ENCODE peak calls at places on chromosomes 11 and 22, in ten cellular contexts. One of them, this sample, is unnamed.

GRCh38 chr11:43922974-43923326 is 19.5 kb upstream of the C11orf96 start:
- DNase-seq in stimulated activated CD8-positive, alpha-beta memory T cell treated with anti-CD3 and anti-CD28 coated beads, Interleukin-4, amount 100 ng/mL, for 24 hours: no peak
- DNase-seq in stimulated activated CD4-positive, alpha-beta T cell treated with anti-CD3 and anti-CD28 coated beads, TNF-alpha, amount 100 ng/mL, for 48 hours: no peak
- DNase-seq in pulmonary artery endothelial cell: no peak
- DNase-seq in HTR-8/SVneo: no peak
- DNase-seq in H7: no peak
- DNase-seq in CD4-positive, alpha-beta memory T cell: no peak
- DNase-seq in activated naive CD4-positive, alpha-beta T cell treated with anti-CD3 and anti-CD28 coated beads for 36 hours: no peak
- DNase-seq in KBM-7: no peak
- DNase-seq in effector memory CD4-positive, alpha-beta T cell: no peak
- DNase-seq in this sample: no peak

GRCh38 chr11:111445586-111445985 is 66.5 kb upstream of the POU2AF1 start:
- DNase-seq in stimulated activated CD8-positive, alpha-beta memory T cell treated with anti-CD3 and anti-CD28 coated beads, Interleukin-4, amount 100 ng/mL, for 24 hours: no peak
- DNase-seq in stimulated activated CD4-positive, alpha-beta T cell treated with anti-CD3 and anti-CD28 coated beads, TNF-alpha, amount 100 ng/mL, for 48 hours: no peak
- DNase-seq in pulmonary artery endothelial cell: no peak
- DNase-seq in HTR-8/SVneo: no peak
- DNase-seq in H7: no peak
- DNase-seq in CD4-positive, alpha-beta memory T cell: no peak
- DNase-seq in activated naive CD4-positive, alpha-beta T cell treated with anti-CD3 and anti-CD28 coated beads for 36 hours: no peak
- DNase-seq in KBM-7: no peak
- DNase-seq in effector memory CD4-positive, alpha-beta T cell: no peak
- DNase-seq in this sample: no peak

GRCh38 chr11:70435361-70435760 is 37.0 kb downstream of the CTTN start:
- DNase-seq in stimulated activated CD8-positive, alpha-beta memory T cell treated with anti-CD3 and anti-CD28 coated beads, Interleukin-4, amount 100 ng/mL, for 24 hours: no peak
- DNase-seq in stimulated activated CD4-positive, alpha-beta T cell treated with anti-CD3 and anti-CD28 coated beads, TNF-alpha, amount 100 ng/mL, for 48 hours: no peak
- DNase-seq in pulmonary artery endothelial cell: no peak
- DNase-seq in HTR-8/SVneo: no peak
- DNase-seq in H7: no peak
- DNase-seq in CD4-positive, alpha-beta memory T cell: no peak
- DNase-seq in activated naive CD4-positive, alpha-beta T cell treated with anti-CD3 and anti-CD28 coated beads for 36 hours: no peak
- DNase-seq in KBM-7: no peak
- DNase-seq in effector memory CD4-positive, alpha-beta T cell: no peak
- DNase-seq in this sample: no peak

GRCh38 chr11:107587306-107587979 is 3.5 kb upstream of the ELMOD1 start:
- DNase-seq in stimulated activated CD8-positive, alpha-beta memory T cell treated with anti-CD3 and anti-CD28 coated beads, Interleukin-4, amount 100 ng/mL, for 24 hours: no peak
- DNase-seq in stimulated activated CD4-positive, alpha-beta T cell treated with anti-CD3 and anti-CD28 coated beads, TNF-alpha, amount 100 ng/mL, for 48 hours: no peak
- DNase-seq in pulmonary artery endothelial cell: no peak
- DNase-seq in HTR-8/SVneo: no peak
- DNase-seq in H7: no peak
- DNase-seq in CD4-positive, alpha-beta memory T cell: no peak
- DNase-seq in activated naive CD4-positive, alpha-beta T cell treated with anti-CD3 and anti-CD28 coated beads for 36 hours: no peak
- DNase-seq in KBM-7: no peak
- DNase-seq in effector memory CD4-positive, alpha-beta T cell: no peak
- DNase-seq in this sample: no peak

GRCh38 chr11:73295996-73296318 is 12.1 kb upstream of the ARHGEF17 start:
- DNase-seq in stimulated activated CD8-positive, alpha-beta memory T cell treated with anti-CD3 and anti-CD28 coated beads, Interleukin-4, amount 100 ng/mL, for 24 hours: no peak
- DNase-seq in stimulated activated CD4-positive, alpha-beta T cell treated with anti-CD3 and anti-CD28 coated beads, TNF-alpha, amount 100 ng/mL, for 48 hours: no peak
- DNase-seq in pulmonary artery endothelial cell: no peak
- DNase-seq in HTR-8/SVneo: no peak
- DNase-seq in H7: no peak
- DNase-seq in CD4-positive, alpha-beta memory T cell: no peak
- DNase-seq in activated naive CD4-positive, alpha-beta T cell treated with anti-CD3 and anti-CD28 coated beads for 36 hours: no peak
- DNase-seq in KBM-7: no peak
- DNase-seq in effector memory CD4-positive, alpha-beta T cell: no peak
- DNase-seq in this sample: no peak

GRCh38 chr11:102799656-102800339 is 1.8 kb upstream of the MMP1 start:
- DNase-seq in stimulated activated CD8-positive, alpha-beta memory T cell treated with anti-CD3 and anti-CD28 coated beads, Interleukin-4, amount 100 ng/mL, for 24 hours: no peak
- DNase-seq in stimulated activated CD4-positive, alpha-beta T cell treated with anti-CD3 and anti-CD28 coated beads, TNF-alpha, amount 100 ng/mL, for 48 hours: no peak
- DNase-seq in pulmonary artery endothelial cell: peak
- DNase-seq in HTR-8/SVneo: no peak
- DNase-seq in H7: no peak
- DNase-seq in CD4-positive, alpha-beta memory T cell: no peak
- DNase-seq in activated naive CD4-positive, alpha-beta T cell treated with anti-CD3 and anti-CD28 coated beads for 36 hours: no peak
- DNase-seq in KBM-7: no peak
- DNase-seq in effector memory CD4-positive, alpha-beta T cell: no peak
- DNase-seq in this sample: no peak

GRCh38 chr11:119599864-119600593 is 129.0 kb downstream of the NECTIN1 start:
- DNase-seq in stimulated activated CD8-positive, alpha-beta memory T cell treated with anti-CD3 and anti-CD28 coated beads, Interleukin-4, amount 100 ng/mL, for 24 hours: no peak
- DNase-seq in stimulated activated CD4-positive, alpha-beta T cell treated with anti-CD3 and anti-CD28 coated beads, TNF-alpha, amount 100 ng/mL, for 48 hours: no peak
- DNase-seq in pulmonary artery endothelial cell: no peak
- DNase-seq in HTR-8/SVneo: no peak
- DNase-seq in H7: peak
- DNase-seq in CD4-positive, alpha-beta memory T cell: no peak
- DNase-seq in activated naive CD4-positive, alpha-beta T cell treated with anti-CD3 and anti-CD28 coated beads for 36 hours: no peak
- DNase-seq in KBM-7: no peak
- DNase-seq in effector memory CD4-positive, alpha-beta T cell: no peak
- DNase-seq in this sample: no peak

GRCh38 chr22:45542001-45542520 is 39.4 kb downstream of the FBLN1 start:
- DNase-seq in stimulated activated CD8-positive, alpha-beta memory T cell treated with anti-CD3 and anti-CD28 coated beads, Interleukin-4, amount 100 ng/mL, for 24 hours: no peak
- DNase-seq in stimulated activated CD4-positive, alpha-beta T cell treated with anti-CD3 and anti-CD28 coated beads, TNF-alpha, amount 100 ng/mL, for 48 hours: no peak
- DNase-seq in pulmonary artery endothelial cell: no peak
- DNase-seq in HTR-8/SVneo: no peak
- DNase-seq in H7: no peak
- DNase-seq in CD4-positive, alpha-beta memory T cell: no peak
- DNase-seq in activated naive CD4-positive, alpha-beta T cell treated with anti-CD3 and anti-CD28 coated beads for 36 hours: no peak
- DNase-seq in KBM-7: no peak
- DNase-seq in effector memory CD4-positive, alpha-beta T cell: no peak
- DNase-seq in this sample: no peak

GRCh38 chr22:44369241-44369652 is 56.5 kb upstream of the SHISAL1 start:
- DNase-seq in stimulated activated CD8-positive, alpha-beta memory T cell treated with anti-CD3 and anti-CD28 coated beads, Interleukin-4, amount 100 ng/mL, for 24 hours: no peak
- DNase-seq in stimulated activated CD4-positive, alpha-beta T cell treated with anti-CD3 and anti-CD28 coated beads, TNF-alpha, amount 100 ng/mL, for 48 hours: no peak
- DNase-seq in pulmonary artery endothelial cell: no peak
- DNase-seq in HTR-8/SVneo: no peak
- DNase-seq in H7: peak
- DNase-seq in CD4-positive, alpha-beta memory T cell: no peak
- DNase-seq in activated naive CD4-positive, alpha-beta T cell treated with anti-CD3 and anti-CD28 coated beads for 36 hours: no peak
- DNase-seq in KBM-7: no peak
- DNase-seq in effector memory CD4-positive, alpha-beta T cell: no peak
- DNase-seq in this sample: no peak

This sample was measured in effector CD4-positive, alpha-beta T cell.